ENCODE peak calls at places on chromosome 6, in nine cellular contexts. A, N, M, F, C, O, U, D and S are unnamed samples.

GRCh38 chr6:139073118-139073517 is 44.6 kb downstream of the ABRACL start:
- DNase-seq in A (no peak), N (no peak), M (no peak), F (no peak), C (no peak), O (no peak), U (no peak), D (no peak), S (no peak)

GRCh38 chr6:157239148-157239547 is 84.2 kb downstream of the TMEM242 start:
- DNase-seq in A (no peak), N (no peak), M (no peak), F (no peak), C (no peak), O (no peak), U (no peak), D (no peak), S (no peak)

GRCh38 chr6:157151029-157151428 is 172.3 kb downstream of the TMEM242 start:
- DNase-seq in A (no peak), N (no peak), M (no peak), F (no peak), C (no peak), O (no peak), U (peak), D (no peak), S (no peak)

GRCh38 chr6:168345266-168345665 is 25.7 kb upstream of the DACT2 start:
- DNase-seq in A (no peak), N (no peak), M (no peak), F (no peak), C (no peak), O (no peak), U (no peak), D (no peak), S (no peak)

GRCh38 chr6:135850882-135851281 is 619 bp upstream of the PDE7B start:
- DNase-seq in A (no peak), N (no peak), M (no peak), F (no peak), C (no peak), O (no peak), U (no peak), D (no peak), S (peak)

GRCh38 chr6:35089935-35090505 is 51.1 kb downstream of the TCP11 start:
- DNase-seq in A (no peak), N (no peak), M (no peak), F (no peak), C (no peak), O (peak), U (peak), D (no peak), S (peak)

GRCh38 chr6:107656381-107656780 is 166.5 kb downstream of the SOBP start:
- DNase-seq in A (no peak), N (no peak), M (no peak), F (no peak), C (no peak), O (no peak), U (peak), D (no peak), S (no peak)

GRCh38 chr6:139939189-139939979 is 564.9 kb upstream of the CITED2 start:
- DNase-seq in A (no peak), N (no peak), M (no peak), F (no peak), C (no peak), O (no peak), U (no peak), D (no peak), S (no peak)

GRCh38 chr6:116229287-116229913 is 24.5 kb downstream of the TSPYL4 start:
- DNase-seq in A (no peak), N (peak), M (peak), F (no peak), C (no peak), O (no peak), U (peak), D (no peak), S (peak)

GRCh38 chr6:56312049-56312448 is 64.7 kb upstream of the COL21A1 start:
- DNase-seq in A (no peak), N (no peak), M (no peak), F (no peak), C (no peak), O (no peak), U (no peak), D (no peak), S (no peak)

GRCh38 chr6:88165877-88166492 is at the start of gene CNR1:
- DNase-seq in A (no peak), N (peak), M (peak), F (peak), C (no peak), O (no peak), U (no peak), D (no peak), S (peak)

GRCh38 chr6:112270756-112271155 is 16.4 kb upstream of the LAMA4 start:
- DNase-seq in A (no peak), N (no peak), M (no peak), F (no peak), C (no peak), O (no peak), U (no peak), D (no peak), S (no peak)

GRCh38 chr6:10014561-10014960 is 400.3 kb downstream of the TFAP2A start:
- DNase-seq in A (no peak), N (no peak), M (no peak), F (no peak), C (no peak), O (no peak), U (no peak), D (no peak), S (no peak)

GRCh38 chr6:52049252-52050050 is 38.0 kb downstream of the PKHD1 start:
- DNase-seq in A (no peak), N (no peak), M (no peak), F (no peak), C (no peak), O (peak), U (peak), D (no peak), S (no peak)

GRCh38 chr6:15907914-15908518 is 220.9 kb upstream of the MYLIP start:
- DNase-seq in A (no peak), N (peak), M (no peak), F (no peak), C (no peak), O (no peak), U (no peak), D (no peak), S (peak)

GRCh38 chr6:73176057-73176456 is 49.2 kb downstream of the KHDC1L start:
- DNase-seq in A (no peak), N (no peak), M (no peak), F (no peak), C (no peak), O (no peak), U (no peak), D (no peak), S (no peak)

GRCh38 chr6:111804627-111805235 is 68.5 kb downstream of the FYN start:
- DNase-seq in A (peak), N (no peak), M (no peak), F (no peak), C (no peak), O (no peak), U (peak), D (peak), S (no peak)

GRCh38 chr6:154166140-154166539 is 127.1 kb downstream of the OPRM1 start:
- DNase-seq in A (no peak), N (no peak), M (no peak), F (no peak), C (no peak), O (no peak), U (no peak), D (no peak), S (no peak)

GRCh38 chr6:149830731-149831379 is 33.3 kb downstream of the LRP11 start:
- DNase-seq in A (no peak), N (no peak), M (no peak), F (no peak), C (no peak), O (no peak), U (peak), D (no peak), S (no peak)

GRCh38 chr6:35080821-35081425 is 60.2 kb downstream of the TCP11 start:
- DNase-seq in A (no peak), N (no peak), M (peak), F (no peak), C (no peak), O (no peak), U (no peak), D (no peak), S (no peak)

GRCh38 chr6:128097019-128097418 is 196.2 kb upstream of the THEMIS start:
- DNase-seq in A (no peak), N (no peak), M (no peak), F (no peak), C (peak), O (no peak), U (no peak), D (no peak), S (no peak)

GRCh38 chr6:25250878-25251277 is 28.3 kb upstream of the CARMIL1 start:
- DNase-seq in A (no peak), N (no peak), M (no peak), F (no peak), C (no peak), O (no peak), U (no peak), D (no peak), S (no peak)

GRCh38 chr6:153012856-153013255 is 10.3 kb upstream of the MTRF1L start:
- DNase-seq in A (no peak), N (no peak), M (no peak), F (no peak), C (no peak), O (no peak), U (no peak), D (no peak), S (no peak)

GRCh38 chr6:148548065-148548748 is 198.6 kb upstream of the UST start:
- DNase-seq in A (no peak), N (no peak), M (no peak), F (no peak), C (no peak), O (no peak), U (peak), D (no peak), S (no peak)

GRCh38 chr6:32114853-32115252 is 5.7 kb upstream of the TNXB start:
- DNase-seq in A (no peak), N (no peak), M (no peak), F (no peak), C (no peak), O (no peak), U (peak), D (no peak), S (no peak)